ENCODE peak calls at places on chromosomes 1 and 21, in six cellular contexts. One of them, this sample, is unnamed.

GRCh38 chr1:169776440-169776839 is 18.3 kb downstream of the METTL18 start:
- DNase-seq in ELR: no peak
- DNase-seq in NB4: no peak
- DNase-seq in HCEC 1CT: no peak
- DNase-seq in RWPE1: no peak
- DNase-seq in neural crest cell: no peak
- DNase-seq in this sample: no peak

GRCh38 chr1:185926562-185926961 is 192.4 kb downstream of the HMCN1 start:
- DNase-seq in ELR: no peak
- DNase-seq in NB4: no peak
- DNase-seq in HCEC 1CT: no peak
- DNase-seq in RWPE1: no peak
- DNase-seq in neural crest cell: no peak
- DNase-seq in this sample: no peak

GRCh38 chr1:82586473-82586872 is 785.7 kb downstream of the ADGRL2 start:
- DNase-seq in ELR: no peak
- DNase-seq in NB4: peak
- DNase-seq in HCEC 1CT: no peak
- DNase-seq in RWPE1: no peak
- DNase-seq in neural crest cell: no peak
- DNase-seq in this sample: no peak

GRCh38 chr1:45302505-45303331 is 24.0 kb upstream of the HPDL start:
- DNase-seq in ELR: no peak
- DNase-seq in NB4: no peak
- DNase-seq in HCEC 1CT: no peak
- DNase-seq in RWPE1: no peak
- DNase-seq in neural crest cell: no peak
- DNase-seq in this sample: no peak

GRCh38 chr1:224182057-224182865 is 779 bp upstream of the DEGS1 start:
- DNase-seq in ELR: no peak
- DNase-seq in NB4: no peak
- DNase-seq in HCEC 1CT: no peak
- DNase-seq in RWPE1: peak
- DNase-seq in neural crest cell: no peak
- DNase-seq in this sample: peak

GRCh38 chr1:159823401-159823800 is 3.3 kb upstream of the SLAMF8 start:
- DNase-seq in ELR: no peak
- DNase-seq in NB4: no peak
- DNase-seq in HCEC 1CT: no peak
- DNase-seq in RWPE1: no peak
- DNase-seq in neural crest cell: no peak
- DNase-seq in this sample: no peak

GRCh38 chr1:30095451-30096025 is 627.8 kb downstream of the MATN1 start:
- DNase-seq in ELR: no peak
- DNase-seq in NB4: no peak
- DNase-seq in HCEC 1CT: no peak
- DNase-seq in RWPE1: no peak
- DNase-seq in neural crest cell: no peak
- DNase-seq in this sample: no peak

GRCh38 chr1:157580179-157580827 is 17.6 kb downstream of the FCRL4 start:
- DNase-seq in ELR: peak
- DNase-seq in NB4: peak
- DNase-seq in HCEC 1CT: peak
- DNase-seq in RWPE1: peak
- DNase-seq in neural crest cell: peak
- DNase-seq in this sample: peak

GRCh38 chr1:167219646-167220536 is 795 bp upstream of the POU2F1 start:
- DNase-seq in ELR: peak
- DNase-seq in NB4: peak
- DNase-seq in HCEC 1CT: peak
- DNase-seq in RWPE1: peak
- DNase-seq in neural crest cell: peak
- DNase-seq in this sample: peak

GRCh38 chr1:185050823-185051451 is 5.6 kb downstream of the RNF2 start:
- DNase-seq in ELR: no peak
- DNase-seq in NB4: peak
- DNase-seq in HCEC 1CT: no peak
- DNase-seq in RWPE1: no peak
- DNase-seq in neural crest cell: no peak
- DNase-seq in this sample: peak

GRCh38 chr1:101239095-101240040 is 2.5 kb downstream of the S1PR1 start:
- DNase-seq in ELR: no peak
- DNase-seq in NB4: peak
- DNase-seq in HCEC 1CT: no peak
- DNase-seq in RWPE1: no peak
- DNase-seq in neural crest cell: no peak
- DNase-seq in this sample: no peak

GRCh38 chr1:185345913-185346717 is 29.1 kb upstream of the IVNS1ABP start:
- DNase-seq in ELR: no peak
- DNase-seq in NB4: peak
- DNase-seq in HCEC 1CT: no peak
- DNase-seq in RWPE1: no peak
- DNase-seq in neural crest cell: no peak
- DNase-seq in this sample: no peak

GRCh38 chr1:178174539-178174938 is 80.6 kb downstream of the RASAL2 start:
- DNase-seq in ELR: no peak
- DNase-seq in NB4: no peak
- DNase-seq in HCEC 1CT: no peak
- DNase-seq in RWPE1: no peak
- DNase-seq in neural crest cell: no peak
- DNase-seq in this sample: no peak

GRCh38 chr1:213474054-213474453 is 423.0 kb downstream of the RPS6KC1 start:
- DNase-seq in ELR: no peak
- DNase-seq in NB4: no peak
- DNase-seq in HCEC 1CT: no peak
- DNase-seq in RWPE1: no peak
- DNase-seq in neural crest cell: no peak
- DNase-seq in this sample: no peak

GRCh38 chr1:30511563-30512252 is 211.7 kb downstream of the MATN1 start:
- DNase-seq in ELR: peak
- DNase-seq in NB4: no peak
- DNase-seq in HCEC 1CT: no peak
- DNase-seq in RWPE1: peak
- DNase-seq in neural crest cell: no peak
- DNase-seq in this sample: no peak

GRCh38 chr1:10599194-10599861 is 124.6 kb downstream of the PEX14 start:
- DNase-seq in ELR: peak
- DNase-seq in NB4: no peak
- DNase-seq in HCEC 1CT: peak
- DNase-seq in RWPE1: peak
- DNase-seq in neural crest cell: no peak
- DNase-seq in this sample: no peak

GRCh38 chr21:34129971-34130597 is 56.7 kb downstream of the MRPS6 start:
- DNase-seq in ELR: no peak
- DNase-seq in NB4: no peak
- DNase-seq in HCEC 1CT: peak
- DNase-seq in RWPE1: no peak
- DNase-seq in neural crest cell: no peak
- DNase-seq in this sample: no peak

GRCh38 chr1:216566809-216567208 is 143.6 kb upstream of the USH2A start:
- DNase-seq in ELR: peak
- DNase-seq in NB4: peak
- DNase-seq in HCEC 1CT: peak
- DNase-seq in RWPE1: no peak
- DNase-seq in neural crest cell: no peak
- DNase-seq in this sample: no peak

GRCh38 chr1:67771776-67772175 is 61.5 kb downstream of the GNG12 start:
- DNase-seq in ELR: no peak
- DNase-seq in NB4: no peak
- DNase-seq in HCEC 1CT: no peak
- DNase-seq in RWPE1: no peak
- DNase-seq in neural crest cell: no peak
- DNase-seq in this sample: no peak

GRCh38 chr1:92136316-92136715 is 56.2 kb downstream of the BTBD8 start:
- DNase-seq in ELR: no peak
- DNase-seq in NB4: no peak
- DNase-seq in HCEC 1CT: no peak
- DNase-seq in RWPE1: no peak
- DNase-seq in neural crest cell: no peak
- DNase-seq in this sample: no peak

GRCh38 chr21:39153842-39154241 is 29.4 kb downstream of the PSMG1 start:
- DNase-seq in ELR: peak
- DNase-seq in NB4: peak
- DNase-seq in HCEC 1CT: no peak
- DNase-seq in RWPE1: peak
- DNase-seq in neural crest cell: no peak
- DNase-seq in this sample: no peak

GRCh38 chr1:90821793-90822359 is 104.8 kb upstream of the BARHL2 start:
- DNase-seq in ELR: no peak
- DNase-seq in NB4: no peak
- DNase-seq in HCEC 1CT: no peak
- DNase-seq in RWPE1: no peak
- DNase-seq in neural crest cell: no peak
- DNase-seq in this sample: peak

GRCh38 chr1:212638419-212639151 is 30.0 kb downstream of the ATF3 start:
- DNase-seq in ELR: peak
- DNase-seq in NB4: no peak
- DNase-seq in HCEC 1CT: peak
- DNase-seq in RWPE1: no peak
- DNase-seq in neural crest cell: no peak
- DNase-seq in this sample: peak

GRCh38 chr1:193753038-193753756 is 566.8 kb upstream of the B3GALT2 start:
- DNase-seq in ELR: no peak
- DNase-seq in NB4: no peak
- DNase-seq in HCEC 1CT: no peak
- DNase-seq in RWPE1: no peak
- DNase-seq in neural crest cell: no peak
- DNase-seq in this sample: no peak

GRCh38 chr21:42614811-42615342 is 38.5 kb upstream of the PDE9A start:
- DNase-seq in ELR: peak
- DNase-seq in NB4: peak
- DNase-seq in HCEC 1CT: no peak
- DNase-seq in RWPE1: peak
- DNase-seq in neural crest cell: no peak
- DNase-seq in this sample: peak

GRCh38 chr1:1088036-1088800 is 14.1 kb upstream of the RNF223 start:
- DNase-seq in ELR: no peak
- DNase-seq in NB4: no peak
- DNase-seq in HCEC 1CT: no peak
- DNase-seq in RWPE1: no peak
- DNase-seq in neural crest cell: no peak
- DNase-seq in this sample: no peak

GRCh38 chr1:39990428-39990827 is 35.5 kb downstream of the MFSD2A start:
- DNase-seq in ELR: no peak
- DNase-seq in NB4: no peak
- DNase-seq in HCEC 1CT: no peak
- DNase-seq in RWPE1: no peak
- DNase-seq in neural crest cell: no peak
- DNase-seq in this sample: no peak

GRCh38 chr21:41147096-41147978 is 20.6 kb upstream of the BACE2 start:
- DNase-seq in ELR: no peak
- DNase-seq in NB4: no peak
- DNase-seq in HCEC 1CT: no peak
- DNase-seq in RWPE1: no peak
- DNase-seq in neural crest cell: no peak
- DNase-seq in this sample: no peak

GRCh38 chr1:206685749-206686485 is 1.2 kb downstream of the MAPKAPK2 start:
- DNase-seq in ELR: peak
- DNase-seq in NB4: peak
- DNase-seq in HCEC 1CT: peak
- DNase-seq in RWPE1: peak
- DNase-seq in neural crest cell: peak
- DNase-seq in this sample: peak

GRCh38 chr1:36358514-36359084 is 27.1 kb downstream of the STK40 start:
- DNase-seq in ELR: no peak
- DNase-seq in NB4: no peak
- DNase-seq in HCEC 1CT: no peak
- DNase-seq in RWPE1: no peak
- DNase-seq in neural crest cell: no peak
- DNase-seq in this sample: no peak

GRCh38 chr1:117671781-117672501 is 66.1 kb downstream of the TENT5C start:
- DNase-seq in ELR: no peak
- DNase-seq in NB4: peak
- DNase-seq in HCEC 1CT: peak
- DNase-seq in RWPE1: no peak
- DNase-seq in neural crest cell: no peak
- DNase-seq in this sample: no peak

GRCh38 chr1:105664495-105664894 is 1392.0 kb upstream of the PRMT6 start:
- DNase-seq in ELR: peak
- DNase-seq in NB4: no peak
- DNase-seq in HCEC 1CT: no peak
- DNase-seq in RWPE1: no peak
- DNase-seq in neural crest cell: no peak
- DNase-seq in this sample: no peak

GRCh38 chr1:57088689-57089088 is 122.9 kb upstream of the C8B start:
- DNase-seq in ELR: no peak
- DNase-seq in NB4: no peak
- DNase-seq in HCEC 1CT: no peak
- DNase-seq in RWPE1: no peak
- DNase-seq in neural crest cell: no peak
- DNase-seq in this sample: no peak

GRCh38 chr1:203274603-203275381 is 30.5 kb upstream of the BTG2 start:
- DNase-seq in ELR: no peak
- DNase-seq in NB4: no peak
- DNase-seq in HCEC 1CT: no peak
- DNase-seq in RWPE1: no peak
- DNase-seq in neural crest cell: no peak
- DNase-seq in this sample: no peak

GRCh38 chr1:52112489-52112888 is 29.4 kb upstream of the ZFYVE9 start:
- DNase-seq in ELR: no peak
- DNase-seq in NB4: no peak
- DNase-seq in HCEC 1CT: no peak
- DNase-seq in RWPE1: no peak
- DNase-seq in neural crest cell: no peak
- DNase-seq in this sample: no peak